ENCODE peak calls at places on chromosomes 13 and 19, in seven cellular contexts. J is stimulated activated CD8-positive, alpha-beta memory T cell treated with anti-CD3 and anti-CD28 coated beads, Interleukin-4, amount 100 ng/mL, for 24 hours; R is thoracic aorta; D is RCC 7860; M is neural progenitor cell; K is renal cortical epithelial cell; C is adipocyte. W is an unnamed sample.

GRCh38 chr19:4374451-4375163 is 25.7 kb downstream of the SH3GL1 start:
- DNase-seq in J (no peak), R (peak; percentile 74), D (peak; percentile 92), M (no peak), K (peak; percentile 69), C (peak; percentile 87), W (peak; percentile 93)

GRCh38 chr19:50427997-50428425 is 4.7 kb upstream of the MYBPC2 start:
- DNase-seq in J (no peak), R (no peak), D (no peak), M (peak; percentile 57), K (peak; percentile 71), C (peak; percentile 69), W (peak; percentile 85)

GRCh38 chr13:51525567-51526165 is 58.6 kb upstream of the WDFY2 start:
- DNase-seq in J (no peak), R (no peak), D (peak; percentile 47), M (no peak), K (no peak), C (peak; percentile 10), W (no peak)

GRCh38 chr13:110676511-110677204 is 29.3 kb downstream of the CARS2 start:
- DNase-seq in J (peak; percentile 11), R (no peak), D (no peak), M (no peak), K (no peak), C (no peak), W (no peak)

GRCh38 chr13:48235100-48235813 is 2.3 kb downstream of the ITM2B start:
- DNase-seq in J (no peak), R (no peak), D (peak; percentile 64), M (peak; percentile 42), K (peak; percentile 79), C (peak; percentile 69), W (peak; percentile 12)

GRCh38 chr19:5445071-5445470 is 10.1 kb upstream of the ZNRF4 start:
- DNase-seq in J (no peak), R (no peak), D (no peak), M (no peak), K (no peak), C (no peak), W (no peak)

GRCh38 chr19:6482343-6482686 is 728 bp upstream of the DENND1C start:
- DNase-seq in J (no peak), R (no peak), D (no peak), M (no peak), K (no peak), C (no peak), W (no peak)

GRCh38 chr19:38729653-38730469 is 14.4 kb downstream of the CAPN12 start:
- DNase-seq in J (peak; percentile 65), R (no peak), D (peak; percentile 21), M (peak; percentile 88), K (no peak), C (peak; percentile 79), W (peak; percentile 74)

GRCh38 chr19:54138777-54139256 is 1.3 kb downstream of the CNOT3 start:
- DNase-seq in J (no peak), R (no peak), D (no peak), M (no peak), K (no peak), C (no peak), W (no peak)

GRCh38 chr19:12791345-12792047 is at the start of gene JUNB:
- DNase-seq in J (peak; percentile 93), R (peak; percentile 88), D (peak; percentile 90), M (peak; percentile 90), K (peak; percentile 88), C (peak; percentile 98), W (peak; percentile 96)

GRCh38 chr13:98384739-98385138 is 192.2 kb downstream of the STK24 start:
- DNase-seq in J (no peak), R (no peak), D (no peak), M (no peak), K (peak; percentile 95), C (no peak), W (no peak)

GRCh38 chr19:49442354-49442753 is 1.0 kb upstream of the SLC17A7 start:
- DNase-seq in J (no peak), R (no peak), D (no peak), M (peak; percentile 67), K (no peak), C (no peak), W (no peak)

GRCh38 chr13:92259523-92259922 is 861.1 kb downstream of the GPC5 start:
- DNase-seq in J (no peak), R (no peak), D (no peak), M (no peak), K (no peak), C (no peak), W (no peak)

W was measured in GM03348.